ENCODE peak calls at places on chromosomes 11 and 22, in ten cellular contexts. L is NCI-H2029 treated with DMSO at 0.1 percent for 48 hours; P is activated CD4-positive, alpha-beta memory T cell treated with anti-CD3 and anti-CD28 coated beads for 36 hours; U is NCI-H345; I is pancreas; J is DMS153; W is A549; B is SW 1271; G is activated T-cell treated with anti-CD3 and anti-CD28 coated beads, Interleukin-2, amount 50 U/mL, for 1 hour; A is ACHN. E is an unnamed sample.

GRCh38 chr11:102171101-102171500 is 60.9 kb downstream of the YAP1 start:
- DNase-seq in L (no peak), P (no peak), U (no peak), I (no peak), J (no peak), W (no peak), B (no peak), G (no peak), A (peak), E (no peak)

GRCh38 chr11:78248191-78248590 is 59.5 kb downstream of the USP35 start:
- DNase-seq in L (no peak), P (no peak), U (no peak), I (no peak), J (no peak), W (no peak), B (no peak), G (no peak), A (no peak), E (no peak)

GRCh38 chr11:109808569-109808968 is 284.6 kb upstream of the ZC3H12C start:
- DNase-seq in L (no peak), P (no peak), U (no peak), I (no peak), J (no peak), W (no peak), B (no peak), G (no peak), A (no peak), E (no peak)

GRCh38 chr11:7637447-7638157 is 35.7 kb downstream of the CYB5R2 start:
- DNase-seq in L (no peak), P (no peak), U (no peak), I (no peak), J (no peak), W (no peak), B (no peak), G (no peak), A (no peak), E (no peak)

GRCh38 chr11:3860360-3860759 is 4.9 kb downstream of the STIM1 start:
- DNase-seq in L (no peak), P (peak), U (no peak), I (no peak), J (no peak), W (no peak), B (no peak), G (no peak), A (no peak), E (no peak)

GRCh38 chr11:70532728-70533127 is 134.4 kb downstream of the CTTN start:
- DNase-seq in L (no peak), P (no peak), U (no peak), I (peak), J (no peak), W (no peak), B (no peak), G (no peak), A (no peak), E (no peak)

GRCh38 chr11:131668867-131669780 is 298.7 kb downstream of the NTM start:
- DNase-seq in L (no peak), P (peak), U (no peak), I (peak), J (no peak), W (peak), B (no peak), G (peak), A (peak), E (no peak)

GRCh38 chr11:116207781-116208180 is 565.0 kb downstream of the BUD13 start:
- DNase-seq in L (no peak), P (no peak), U (no peak), I (no peak), J (no peak), W (no peak), B (no peak), G (no peak), A (no peak), E (no peak)

GRCh38 chr11:123382555-123383074 is 47.5 kb upstream of the GRAMD1B start:
- DNase-seq in L (no peak), P (peak), U (no peak), I (no peak), J (no peak), W (no peak), B (no peak), G (no peak), A (no peak), E (no peak)

GRCh38 chr22:50012201-50013181 is at the start of gene IL17REL:
- DNase-seq in L (no peak), P (no peak), U (no peak), I (no peak), J (no peak), W (no peak), B (no peak), G (no peak), A (no peak), E (no peak)

GRCh38 chr11:59523541-59523940 is 12.2 kb downstream of the OR4D9 start:
- DNase-seq in L (no peak), P (no peak), U (no peak), I (no peak), J (no peak), W (no peak), B (no peak), G (no peak), A (no peak), E (no peak)

GRCh38 chr22:37471721-37472417 is 14.3 kb downstream of the MFNG start:
- DNase-seq in L (no peak), P (no peak), U (no peak), I (no peak), J (no peak), W (no peak), B (no peak), G (no peak), A (no peak), E (no peak)

GRCh38 chr11:68546555-68546954 is 86.0 kb downstream of the PPP6R3 start:
- DNase-seq in L (no peak), P (no peak), U (no peak), I (no peak), J (no peak), W (peak), B (no peak), G (no peak), A (peak), E (no peak)

GRCh38 chr11:35267504-35267903 is 128.5 kb downstream of the CD44 start:
- DNase-seq in L (no peak), P (no peak), U (no peak), I (no peak), J (no peak), W (no peak), B (no peak), G (no peak), A (peak), E (no peak)

GRCh38 chr11:2471048-2471803 is 26.4 kb downstream of the KCNQ1 start:
- DNase-seq in L (no peak), P (no peak), U (no peak), I (no peak), J (no peak), W (no peak), B (no peak), G (no peak), A (no peak), E (no peak)

GRCh38 chr22:48369789-48370507 is 1457.7 kb downstream of the BRD1 start:
- DNase-seq in L (peak), P (no peak), U (peak), I (no peak), J (peak), W (peak), B (no peak), G (no peak), A (no peak), E (peak)

GRCh38 chr11:72918825-72919224 is 104.6 kb downstream of the ATG16L2 start:
- DNase-seq in L (no peak), P (no peak), U (no peak), I (no peak), J (no peak), W (no peak), B (no peak), G (no peak), A (no peak), E (no peak)

GRCh38 chr11:102410382-102410784 is 42.2 kb downstream of the TMEM123 start:
- DNase-seq in L (no peak), P (no peak), U (no peak), I (no peak), J (no peak), W (no peak), B (no peak), G (no peak), A (no peak), E (no peak)

GRCh38 chr11:130188047-130188446 is 28.5 kb downstream of the ST14 start:
- DNase-seq in L (no peak), P (no peak), U (no peak), I (no peak), J (no peak), W (no peak), B (no peak), G (no peak), A (no peak), E (no peak)

GRCh38 chr11:1504581-1505290 is 18.2 kb upstream of the MOB2 start:
- DNase-seq in L (no peak), P (no peak), U (no peak), I (no peak), J (no peak), W (no peak), B (no peak), G (no peak), A (no peak), E (no peak)

GRCh38 chr11:60498853-60499252 is 6.3 kb downstream of the MS4A12 start:
- DNase-seq in L (no peak), P (peak), U (no peak), I (no peak), J (no peak), W (no peak), B (no peak), G (no peak), A (no peak), E (no peak)

GRCh38 chr11:33015621-33016551 is at the start of gene DEPDC7:
- DNase-seq in L (peak), P (peak), U (peak), I (peak), J (peak), W (peak), B (peak), G (peak), A (peak), E (no peak)

GRCh38 chr11:31050061-31050790 is 319.3 kb downstream of the DCDC1 start:
- DNase-seq in L (no peak), P (no peak), U (peak), I (no peak), J (peak), W (no peak), B (no peak), G (no peak), A (no peak), E (no peak)